ENCODE peak calls at places on chromosomes 2 and 18, in eight cellular contexts. W is SK-N-SH, D is PC-9, Q is epithelial cell of esophagus, I is bronchial epithelial cell, M is choroid plexus epithelial cell, T is astrocyte of the cerebellum, U is prostate gland. Y is an unnamed sample.

GRCh38 chr2:226984461-226985226 is 148.8 kb downstream of the RHBDD1 start:
- DNase-seq in W (no peak), D (no peak), Q (no peak), I (no peak), M (no peak), T (no peak), U (no peak), Y (no peak)

GRCh38 chr2:227376911-227377396 is 2.2 kb downstream of the TM4SF20 start:
- DNase-seq in W (no peak), D (no peak), Q (peak), I (no peak), M (peak), T (no peak), U (no peak), Y (no peak)

GRCh38 chr2:71747573-71747972 is 294.2 kb downstream of the DYSF start:
- DNase-seq in W (no peak), D (peak), Q (peak), I (peak), M (no peak), T (no peak), U (peak), Y (peak)

GRCh38 chr18:77086656-77087390 is 45.8 kb downstream of the MBP start:
- DNase-seq in W (no peak), D (peak), Q (no peak), I (no peak), M (peak), T (no peak), U (no peak), Y (no peak)

GRCh38 chr2:122389694-122390093 is 634.2 kb downstream of the TSN start:
- DNase-seq in W (no peak), D (no peak), Q (no peak), I (no peak), M (no peak), T (no peak), U (no peak), Y (no peak)

GRCh38 chr2:179562330-179562885 is 297.8 kb upstream of the SESTD1 start:
- DNase-seq in W (no peak), D (no peak), Q (no peak), I (no peak), M (peak), T (no peak), U (no peak), Y (no peak)

GRCh38 chr2:223230352-223230751 is 178.4 kb downstream of the KCNE4 start:
- DNase-seq in W (no peak), D (peak), Q (peak), I (peak), M (no peak), T (no peak), U (peak), Y (no peak)

GRCh38 chr2:209277444-209277843 is 146.4 kb upstream of the MAP2 start:
- DNase-seq in W (no peak), D (no peak), Q (no peak), I (peak), M (no peak), T (no peak), U (no peak), Y (no peak)

GRCh38 chr18:21004721-21005120 is 106.9 kb downstream of the ROCK1 start:
- DNase-seq in W (no peak), D (no peak), Q (peak), I (peak), M (peak), T (peak), U (no peak), Y (no peak)

GRCh38 chr2:231288535-231289078 is 90.2 kb downstream of the ARMC9 start:
- DNase-seq in W (no peak), D (no peak), Q (no peak), I (no peak), M (no peak), T (no peak), U (no peak), Y (peak)

GRCh38 chr2:200081221-200081620 is 125.8 kb downstream of the MAIP1 start:
- DNase-seq in W (no peak), D (no peak), Q (no peak), I (no peak), M (no peak), T (no peak), U (no peak), Y (no peak)

GRCh38 chr18:74902170-74902465 is 304.4 kb downstream of the ZNF407 start:
- DNase-seq in W (no peak), D (no peak), Q (no peak), I (no peak), M (no peak), T (no peak), U (no peak), Y (no peak)

GRCh38 chr2:38128653-38129052 is 52.7 kb upstream of the CYP1B1 start:
- DNase-seq in W (no peak), D (no peak), Q (no peak), I (no peak), M (no peak), T (no peak), U (no peak), Y (no peak)

GRCh38 chr18:61432590-61432989 is 99.4 kb downstream of the CDH20 start:
- DNase-seq in W (no peak), D (no peak), Q (no peak), I (no peak), M (no peak), T (no peak), U (no peak), Y (no peak)

DNA sequence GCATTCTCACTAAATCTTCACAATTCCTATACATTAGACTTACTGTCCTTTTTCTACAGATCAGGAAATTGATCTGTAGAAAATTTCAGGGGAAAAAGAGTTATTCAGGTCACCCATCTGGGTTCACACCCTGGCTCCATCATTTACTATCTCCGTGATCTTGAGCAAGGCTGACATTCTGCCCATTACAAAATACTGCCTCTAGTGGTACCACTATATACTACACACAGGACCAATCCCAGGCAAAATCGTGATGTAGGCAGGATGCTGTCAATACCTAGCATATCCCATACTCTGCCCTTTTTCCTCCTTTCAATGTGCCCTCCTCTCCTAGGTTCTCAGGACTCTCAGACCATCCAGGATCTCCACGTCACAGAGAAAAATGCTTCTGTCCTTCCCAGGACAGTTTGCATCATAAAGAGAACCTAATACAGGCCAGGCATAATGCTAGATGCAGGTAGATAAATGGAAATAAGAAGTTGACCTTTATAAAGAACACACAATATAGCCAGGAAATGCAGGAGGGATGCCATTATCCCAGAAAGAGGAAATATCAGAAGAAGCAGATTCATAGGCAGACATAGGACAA is 101.9 kb downstream of the CDH20 start:
- DNase-seq in W (peak), D (no peak), Q (peak), I (peak), M (peak), T (no peak), U (no peak), Y (peak)
- TF ChIP-seq CTCF in W (peak), D (peak), Q (peak), I (peak), M (peak), T (peak), U (no peak), Y (peak)

GRCh38 chr2:240556553-240557100 is 1.2 kb downstream of the ANKMY1 start:
- DNase-seq in W (peak), D (no peak), Q (peak), I (peak), M (peak), T (no peak), U (peak), Y (no peak)
- H3K4me3 ChIP-seq in W (no peak), D (no peak), Q (peak), I (no peak), M (peak), T (peak), U (no peak), Y (peak)

GRCh38 chr2:220053919-220054318 is 426.5 kb downstream of the SLC4A3 start:
- DNase-seq in W (no peak), D (no peak), Q (peak), I (no peak), M (peak), T (no peak), U (no peak), Y (no peak)
- TF ChIP-seq CTCF in W (peak), D (peak), Q (peak), I (no peak), M (peak), T (peak), U (no peak), Y (peak)

DNA sequence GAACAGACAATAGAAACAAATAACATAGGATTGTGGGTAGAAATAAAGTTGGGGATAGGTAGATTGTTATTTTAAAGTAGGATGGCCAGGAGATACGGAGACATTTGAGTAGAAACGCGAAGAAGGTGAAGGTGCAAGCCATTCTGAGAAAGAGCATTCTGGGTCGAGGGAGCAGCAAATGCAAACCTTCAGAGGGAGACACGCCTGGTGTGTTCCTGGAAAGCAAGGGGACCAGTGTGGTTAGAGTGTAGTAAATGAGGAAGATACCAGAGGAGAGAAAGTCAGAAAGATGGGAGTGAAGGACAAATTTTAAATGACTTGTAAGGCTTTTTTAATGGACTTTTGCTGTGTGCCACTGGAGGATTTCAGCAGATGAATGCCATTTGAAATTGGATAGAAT is 1.7 kb downstream of the CYP20A1 start:
- DNase-seq in W (no peak), D (no peak), Q (no peak), I (no peak), M (no peak), T (no peak), U (no peak), Y (no peak)
- H3K4me3 ChIP-seq in W (peak), D (peak), Q (peak), I (no peak), M (no peak), T (peak), U (no peak), Y (no peak)

GRCh38 chr2:140454717-140455116 is 1674.5 kb upstream of the NXPH2 start:
- DNase-seq in W (no peak), D (no peak), Q (peak), I (peak), M (peak), T (peak), U (no peak), Y (no peak)

GRCh38 chr2:140455312-140455711 is 1675.1 kb upstream of the NXPH2 start:
- DNase-seq in W (no peak), D (no peak), Q (no peak), I (no peak), M (no peak), T (no peak), U (no peak), Y (no peak)

GRCh38 chr2:140457483-140457882 is 1673.3 kb downstream of the LRP1B start:
- DNase-seq in W (no peak), D (no peak), Q (peak), I (no peak), M (peak), T (no peak), U (no peak), Y (no peak)
- TF ChIP-seq CTCF in W (no peak), D (no peak), Q (no peak), I (no peak), M (no peak), T (no peak), U (no peak), Y (no peak)

DNA sequence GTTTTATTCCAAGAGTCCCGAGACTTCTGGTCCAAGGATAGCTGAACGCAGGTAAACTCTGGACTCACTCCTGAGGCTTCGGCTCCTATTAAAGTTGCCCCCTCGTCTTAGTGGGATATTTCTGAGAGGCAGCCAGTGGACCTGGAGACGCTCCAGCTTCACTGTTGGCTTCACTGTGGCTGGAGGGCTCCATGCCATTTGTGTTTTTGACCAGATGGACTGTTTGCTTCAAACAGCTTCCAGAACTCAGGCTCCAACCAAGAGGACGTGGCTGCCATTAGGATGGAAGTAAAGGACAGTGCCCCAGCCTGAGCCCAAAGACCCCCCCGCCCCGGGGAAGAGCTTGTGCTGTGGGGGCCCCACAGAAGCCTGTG is 94.4 kb upstream of the LDAH start:
- DNase-seq in W (no peak), D (no peak), Q (no peak), I (no peak), M (no peak), T (no peak), U (no peak), Y (no peak)
- H3K4me3 ChIP-seq in W (no peak), D (no peak), Q (no peak), I (no peak), M (no peak), T (no peak), U (no peak), Y (no peak)

DNA sequence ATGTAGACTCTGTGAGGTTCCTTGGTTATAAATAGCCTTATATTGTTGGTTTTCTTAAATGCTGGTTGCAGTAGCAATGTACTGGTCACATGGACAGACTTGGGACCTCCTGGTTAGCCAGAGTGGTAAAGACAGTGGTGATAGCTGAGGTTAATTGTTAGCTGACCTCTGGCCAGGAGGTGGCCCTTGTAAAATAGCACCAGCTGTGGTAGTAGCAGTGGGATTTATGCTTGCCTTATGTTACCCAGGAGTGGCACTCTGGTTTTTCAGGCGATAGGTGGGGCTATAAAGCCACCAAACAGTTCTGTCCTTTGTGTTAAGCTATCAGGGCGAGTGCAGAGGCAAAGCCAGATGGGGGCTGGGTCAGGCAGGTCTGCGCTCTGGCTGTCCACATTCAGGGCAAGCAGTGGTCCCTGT is 94.8 kb upstream of the SRD5A2 start:
- DNase-seq in W (no peak), D (no peak), Q (no peak), I (no peak), M (no peak), T (no peak), U (no peak), Y (no peak)
- TF ChIP-seq CTCF in W (peak), D (peak), Q (no peak), I (no peak), M (no peak), T (no peak), U (no peak), Y (no peak)